ENCODE peak calls at places on chromosome 6, in six cellular contexts. N, V, F, M, I and D are unnamed samples.

GRCh38 chr6:1577146-1577680 is 32.5 kb upstream of the FOXC1 start:
- ATAC-seq in I (no peak), M (no peak), N (no peak), F (no peak), V (no peak), D (no peak)

GRCh38 chr6:38018755-38019165 is 199.2 kb downstream of the ZFAND3 start:
- ATAC-seq in F (no peak), V (no peak), I (no peak), N (peak), M (no peak), D (no peak)

GRCh38 chr6:13012977-13013680 is 296.6 kb downstream of the PHACTR1 start:
- ATAC-seq in N (no peak), V (peak), F (no peak), I (no peak), M (peak), D (no peak)

GRCh38 chr6:90375681-90376439 is 79.2 kb upstream of the BACH2 start:
- ATAC-seq in M (peak), V (peak), N (no peak), I (peak), F (no peak), D (no peak)

GRCh38 chr6:30964075-30964474 is 19.4 kb upstream of the MUC21 start:
- ATAC-seq in V (peak), N (peak), M (no peak), F (no peak), I (no peak), D (peak)

GRCh38 chr6:137133136-137133535 is 40.3 kb downstream of the IL22RA2 start:
- ATAC-seq in V (no peak), F (no peak), I (no peak), M (no peak), N (peak), D (no peak)

GRCh38 chr6:113842165-113842564 is 15.0 kb upstream of the MARCKS start:
- ATAC-seq in I (no peak), F (no peak), N (no peak), M (no peak), V (no peak), D (no peak)

GRCh38 chr6:114020223-114020622 is 49.3 kb upstream of the HDAC2 start:
- ATAC-seq in N (no peak), M (no peak), V (no peak), I (no peak), F (no peak), D (no peak)

GRCh38 chr6:158242071-158242606 is 70.1 kb upstream of the TULP4 start:
- ATAC-seq in M (no peak), I (peak), F (peak), N (peak), V (peak), D (peak)

GRCh38 chr6:138105446-138105845 is 1.8 kb downstream of the PERP start:
- ATAC-seq in M (no peak), N (peak), I (peak), V (no peak), F (no peak), D (no peak)

GRCh38 chr6:159726196-159726917 is 949 bp upstream of the WTAP start:
- ATAC-seq in I (peak), M (peak), F (peak), N (peak), V (no peak), D (peak)

GRCh38 chr6:157841211-157841840 is 18.3 kb downstream of the SNX9 start:
- ATAC-seq in I (peak), F (peak), N (no peak), V (peak), M (no peak), D (peak)